ENCODE peak calls at places on chromosomes 13 and 19, in nine cellular contexts. Q, M, F, B, R, S, P, H and W are unnamed samples.

GRCh38 chr19:38932425-38933179 is 1.9 kb downstream of the MRPS12 start:
- DNase-seq in F (peak), M (peak), P (no peak), R (no peak), B (peak), H (no peak), S (peak), Q (peak), W (peak)

GRCh38 chr19:33719366-33720154 is 77.1 kb upstream of the KCTD15 start:
- DNase-seq in H (no peak), Q (no peak), S (no peak), F (no peak), R (no peak), B (no peak), P (no peak), M (no peak), W (no peak)

GRCh38 chr19:32750441-32751055 is 31.0 kb downstream of the TDRD12 start:
- DNase-seq in M (no peak), Q (no peak), R (no peak), H (no peak), B (no peak), S (no peak), F (no peak), P (no peak), W (no peak)

GRCh38 chr19:17620696-17621095 is 65.2 kb downstream of the COLGALT1 start:
- DNase-seq in H (no peak), Q (no peak), P (no peak), B (no peak), F (no peak), S (no peak), R (no peak), M (no peak), W (no peak)

GRCh38 chr13:19961924-19962323 is 3.4 kb downstream of the ZMYM2 start:
- DNase-seq in M (no peak), S (no peak), F (no peak), B (no peak), P (no peak), H (no peak), Q (no peak), R (no peak), W (no peak)

GRCh38 chr19:13212759-13213330 is 62.6 kb downstream of the IER2 start:
- DNase-seq in S (peak), H (peak), M (peak), Q (peak), F (peak), R (no peak), P (peak), B (peak), W (peak)

GRCh38 chr19:47663435-47663910 is 49.7 kb upstream of the EHD2 start:
- DNase-seq in S (peak), R (peak), B (peak), F (no peak), H (no peak), M (peak), Q (peak), P (no peak), W (peak)

GRCh38 chr19:6065685-6066365 is 44.5 kb downstream of the RFX2 start:
- DNase-seq in M (peak), P (no peak), F (no peak), R (no peak), H (no peak), Q (peak), B (peak), S (peak), W (peak)

GRCh38 chr13:39452412-39452811 is 150.6 kb downstream of the LHFPL6 start:
- DNase-seq in H (no peak), S (peak), B (no peak), P (no peak), F (no peak), R (no peak), Q (peak), M (peak), W (peak)

GRCh38 chr19:9148687-9149086 is 8.5 kb downstream of the ZNF317 start:
- DNase-seq in M (no peak), B (no peak), S (no peak), Q (no peak), R (no peak), P (no peak), F (no peak), H (no peak), W (no peak)

GRCh38 chr19:13883665-13884064 is 6.7 kb downstream of the NANOS3 start:
- DNase-seq in M (no peak), S (no peak), R (no peak), H (no peak), F (no peak), Q (no peak), B (no peak), P (no peak), W (no peak)

GRCh38 chr13:84925443-84925842 is 873.8 kb downstream of the SLITRK6 start:
- DNase-seq in R (no peak), Q (no peak), S (peak), B (peak), M (no peak), F (no peak), P (no peak), H (no peak), W (no peak)

GRCh38 chr19:51448011-51448744 is 10.1 kb downstream of the SIGLEC8 start:
- DNase-seq in Q (no peak), M (no peak), F (peak), R (no peak), P (peak), B (no peak), S (no peak), H (no peak), W (no peak)

GRCh38 chr19:48506138-48506733 is 5.4 kb downstream of the LMTK3 start:
- DNase-seq in M (peak), B (peak), H (no peak), S (peak), Q (peak), P (no peak), F (no peak), R (peak), W (peak)

GRCh38 chr19:11291415-11291814 is 4.5 kb upstream of the TSPAN16 start:
- DNase-seq in Q (no peak), B (no peak), F (no peak), R (no peak), S (no peak), H (no peak), M (no peak), P (no peak), W (no peak)

GRCh38 chr13:46113596-46113995 is 8.8 kb upstream of the CPB2 start:
- DNase-seq in F (no peak), M (peak), S (peak), Q (peak), B (no peak), R (no peak), P (no peak), H (no peak), W (no peak)

GRCh38 chr13:113820813-113821651 is 42.8 kb downstream of the GAS6 start:
- DNase-seq in H (peak), S (peak), P (no peak), B (peak), F (no peak), M (peak), R (peak), Q (peak), W (peak)

GRCh38 chr13:85970727-85971126 is 171.5 kb upstream of the SLITRK6 start:
- DNase-seq in M (no peak), S (peak), B (peak), H (no peak), F (no peak), P (no peak), Q (peak), R (no peak), W (no peak)

GRCh38 chr13:79716191-79716590 is 235.2 kb downstream of the NDFIP2 start:
- DNase-seq in P (no peak), S (no peak), R (no peak), B (no peak), M (no peak), H (no peak), F (no peak), Q (no peak), W (no peak)

GRCh38 chr13:69595181-69595580 is 512.4 kb upstream of the ATXN8OS start:
- DNase-seq in P (no peak), M (no peak), S (no peak), R (no peak), B (no peak), H (no peak), Q (no peak), F (no peak), W (no peak)

GRCh38 chr13:49371943-49372636 is 71.8 kb downstream of the CAB39L start:
- DNase-seq in M (peak), P (no peak), Q (no peak), H (no peak), F (no peak), S (no peak), R (no peak), B (peak), W (peak)

GRCh38 chr13:47480121-47480520 is 521.0 kb downstream of the SUCLA2 start:
- DNase-seq in M (peak), P (no peak), H (no peak), F (no peak), R (peak), Q (peak), B (no peak), S (peak), W (peak)

GRCh38 chr13:68574053-68574452 is 1343.9 kb upstream of the PCDH9 start:
- DNase-seq in P (no peak), B (no peak), Q (no peak), F (no peak), S (no peak), M (no peak), R (no peak), H (no peak), W (no peak)

GRCh38 chr19:48249502-48250014 is 6.2 kb downstream of the CARD8 start:
- DNase-seq in H (peak), S (peak), B (no peak), M (no peak), Q (peak), P (peak), F (peak), R (no peak), W (no peak)

GRCh38 chr13:50866817-50867640 is 23.5 kb upstream of the DLEU7 start:
- DNase-seq in F (no peak), R (no peak), H (no peak), Q (no peak), M (no peak), P (no peak), B (no peak), S (no peak), W (no peak)

GRCh38 chr13:36090592-36090991 is 40.6 kb downstream of the DCLK1 start:
- DNase-seq in B (no peak), F (no peak), Q (no peak), S (no peak), M (peak), H (no peak), R (no peak), P (no peak), W (peak)

GRCh38 chr13:98537306-98537705 is 39.6 kb downstream of the STK24 start:
- DNase-seq in S (no peak), R (no peak), M (no peak), F (no peak), Q (no peak), P (no peak), B (peak), H (no peak), W (no peak)

GRCh38 chr13:37429976-37430375 is 168.6 kb downstream of the POSTN start:
- DNase-seq in P (no peak), B (no peak), S (peak), R (peak), M (peak), Q (peak), H (no peak), F (no peak), W (peak)

GRCh38 chr13:28329395-28330158 is 165.4 kb downstream of the FLT1 start:
- DNase-seq in M (no peak), S (peak), F (no peak), Q (peak), P (no peak), H (no peak), B (no peak), R (peak), W (no peak)

GRCh38 chr13:44386932-44387556 is 13.4 kb downstream of the SERP2 start:
- DNase-seq in P (no peak), Q (no peak), R (no peak), B (no peak), F (no peak), M (no peak), S (no peak), H (no peak), W (no peak)

GRCh38 chr13:22447132-22447886 is 733.5 kb upstream of the SGCG start:
- DNase-seq in H (no peak), Q (no peak), R (no peak), B (no peak), M (no peak), P (no peak), F (no peak), S (no peak), W (no peak)

GRCh38 chr13:40031031-40031430 is 375.6 kb downstream of the COG6 start:
- DNase-seq in H (no peak), B (no peak), R (peak), F (no peak), S (peak), M (peak), Q (peak), P (no peak), W (peak)